ENCODE peak calls at places on chromosomes 11 and 22, in six cellular contexts. W is fibroblast of mammary gland, C is BE2C, A is body of pancreas, U is fibroblast of pulmonary artery, R is bronchial epithelial cell. X is an unnamed sample.

GRCh38 chr11:46122955-46123354 is 1.7 kb upstream of the PHF21A start:
- DNase-seq in C (no peak), U (peak; percentile 46), R (peak; percentile 31), W (peak; percentile 55), A (no peak), X (peak; percentile 13)

GRCh38 chr11:36018967-36019596 is 75.2 kb downstream of the LDLRAD3 start:
- DNase-seq in U (no peak), W (no peak), A (no peak), R (no peak), C (peak; percentile 67), X (no peak)

GRCh38 chr22:23534201-23534850 is 45.8 kb downstream of the IGLL1 start:
- DNase-seq in A (no peak), R (no peak), W (no peak), C (no peak), U (peak; percentile 19), X (no peak)

GRCh38 chr22:50157976-50158375 is 12.6 kb upstream of the PANX2 start:
- DNase-seq in W (no peak), U (no peak), C (no peak), A (no peak), R (peak; percentile 71), X (peak; percentile 70)

GRCh38 chr11:47979378-47980092 is 824 bp upstream of the PTPRJ start:
- DNase-seq in U (no peak), C (no peak), A (peak; percentile 25), R (no peak), W (no peak), X (no peak)

GRCh38 chr11:73652856-73653559 is 6.6 kb downstream of the PLEKHB1 start:
- DNase-seq in U (no peak), R (no peak), W (no peak), A (no peak), C (no peak), X (no peak)

GRCh38 chr11:15968461-15969130 is 387.8 kb downstream of the SOX6 start:
- DNase-seq in R (peak; percentile 32), W (no peak), C (no peak), A (no peak), U (peak; percentile 21), X (peak; percentile 9)

GRCh38 chr11:108984548-108984947 is 319.7 kb downstream of the DDX10 start:
- DNase-seq in C (no peak), W (no peak), R (no peak), U (no peak), A (no peak), X (no peak)

GRCh38 chr11:78295991-78296930 is 107.5 kb downstream of the USP35 start:
- DNase-seq in R (no peak), W (no peak), A (no peak), C (no peak), U (no peak), X (no peak)

GRCh38 chr22:43642319-43642718 is 169.8 kb downstream of the EFCAB6 start:
- DNase-seq in U (no peak), W (no peak), R (no peak), A (no peak), C (no peak), X (no peak)

GRCh38 chr22:35102663-35103062 is 36.7 kb downstream of the ISX start:
- DNase-seq in A (no peak), U (peak; percentile 2), R (peak; percentile 14), W (no peak), C (no peak), X (peak; percentile 13)

GRCh38 chr11:74696932-74697687 is 34.1 kb downstream of the CHRDL2 start:
- DNase-seq in A (peak; percentile 81), U (peak; percentile 98), R (peak; percentile 77), W (peak; percentile 93), C (no peak), X (peak; percentile 96)

GRCh38 chr11:17605736-17606135 is 58.7 kb downstream of the OTOG start:
- DNase-seq in U (no peak), W (no peak), A (no peak), R (no peak), C (no peak), X (no peak)

GRCh38 chr11:46564459-46564858 is 29.4 kb downstream of the AMBRA1 start:
- DNase-seq in R (peak; percentile 89), U (no peak), C (no peak), A (no peak), W (peak; percentile 62), X (peak; percentile 54)

GRCh38 chr11:48107188-48107704 is 109.4 kb upstream of the OR4B1 start:
- DNase-seq in A (no peak), W (peak; percentile 51), U (no peak), R (peak; percentile 45), C (no peak), X (no peak)

GRCh38 chr11:60184824-60185511 is 2.1 kb upstream of the MS4A6A start:
- DNase-seq in C (no peak), R (no peak), A (no peak), U (no peak), W (no peak), X (no peak)

GRCh38 chr11:68908273-68908672 is 4.6 kb downstream of the IGHMBP2 start:
- DNase-seq in U (no peak), R (no peak), A (no peak), W (no peak), C (no peak), X (no peak)

GRCh38 chr11:72278911-72279310 is 34.9 kb upstream of the PHOX2A start:
- DNase-seq in U (peak; percentile 24), C (no peak), W (peak; percentile 62), A (no peak), R (peak; percentile 34), X (no peak)

GRCh38 chr11:65225284-65226102 is 36.3 kb upstream of the POLA2 start:
- DNase-seq in A (peak; percentile 78), C (peak; percentile 40), U (peak; percentile 66), R (peak; percentile 69), W (peak; percentile 55), X (peak; percentile 72)

GRCh38 chr22:50726643-50727340 is 11.2 kb upstream of the ACR start:
- DNase-seq in R (no peak), U (no peak), A (no peak), W (no peak), C (no peak), X (no peak)

GRCh38 chr11:24531528-24531927 is 34.7 kb downstream of the LUZP2 start:
- DNase-seq in R (no peak), U (peak; percentile 18), W (no peak), C (no peak), A (no peak), X (no peak)

GRCh38 chr22:30425616-30426394 is at the start of gene MTFP1:
- DNase-seq in R (peak; percentile 53), U (peak; percentile 67), C (peak; percentile 83), W (peak; percentile 53), A (peak; percentile 63), X (peak; percentile 69)

GRCh38 chr11:66220566-66220935 is 47.9 kb upstream of the RAB1B start:
- DNase-seq in U (no peak), W (no peak), R (no peak), A (peak; percentile 7), C (no peak), X (no peak)

GRCh38 chr22:49658902-49659280 is 168.8 kb downstream of the BRD1 start:
- DNase-seq in W (no peak), U (no peak), R (no peak), A (peak; percentile 1), C (no peak), X (no peak)

DNA sequence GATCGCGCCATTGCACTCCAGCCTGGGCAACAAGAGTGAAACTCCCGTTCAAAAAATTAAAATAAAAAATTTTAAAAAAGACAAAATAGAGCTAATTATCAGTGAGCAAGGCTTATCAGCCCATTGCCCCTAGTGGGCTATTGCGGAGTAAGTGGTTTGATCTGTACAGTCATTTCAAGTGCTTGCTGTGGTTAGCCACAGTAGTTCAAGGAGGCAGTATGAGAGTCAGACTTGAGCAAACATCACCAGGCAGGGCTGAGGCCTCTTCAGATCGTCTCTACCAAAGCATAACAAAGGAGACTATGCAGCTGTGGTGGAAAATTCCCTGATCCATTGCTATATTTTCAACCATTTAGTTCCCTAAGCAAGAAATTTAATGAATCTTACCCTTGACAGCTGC is 4.3 kb upstream of the SBF2 start:
- DNase-seq in A (no peak), R (peak; percentile 73), C (no peak), W (peak; percentile 90), U (peak; percentile 57), X (no peak)
- TF ChIP-seq CTCF in A (no peak), R (peak; percentile 18), C (no peak), W (peak; percentile 51), U (peak; percentile 6), X (no peak)

DNA sequence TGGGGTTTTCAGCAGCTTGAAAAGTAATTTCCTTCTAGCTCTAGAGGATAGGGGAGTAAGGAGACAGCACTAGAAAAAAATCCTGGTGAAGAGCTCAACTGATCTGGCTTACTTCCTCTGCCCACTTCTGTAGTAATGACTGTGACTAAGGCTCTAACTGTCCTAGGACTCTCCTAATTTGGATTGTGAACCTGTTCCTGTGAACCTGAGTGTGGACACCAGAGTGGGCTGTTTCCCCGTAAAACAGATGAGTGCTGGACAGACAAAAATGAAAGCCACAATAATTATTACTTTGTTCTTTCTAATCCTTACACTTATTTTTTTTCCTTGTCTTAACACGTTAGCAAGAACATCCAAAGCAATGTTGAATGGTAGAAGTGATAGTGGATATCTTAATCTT is 154.1 kb downstream of the AASDHPPT start:
- DNase-seq in C (no peak), U (peak; percentile 52), R (no peak), A (peak; percentile 29), W (peak; percentile 43), X (peak; percentile 27)
- TF ChIP-seq CTCF in C (peak; percentile 2), U (peak; percentile 45), R (no peak), A (peak; percentile 19), W (peak; percentile 37), X (peak; percentile 16)

DNA sequence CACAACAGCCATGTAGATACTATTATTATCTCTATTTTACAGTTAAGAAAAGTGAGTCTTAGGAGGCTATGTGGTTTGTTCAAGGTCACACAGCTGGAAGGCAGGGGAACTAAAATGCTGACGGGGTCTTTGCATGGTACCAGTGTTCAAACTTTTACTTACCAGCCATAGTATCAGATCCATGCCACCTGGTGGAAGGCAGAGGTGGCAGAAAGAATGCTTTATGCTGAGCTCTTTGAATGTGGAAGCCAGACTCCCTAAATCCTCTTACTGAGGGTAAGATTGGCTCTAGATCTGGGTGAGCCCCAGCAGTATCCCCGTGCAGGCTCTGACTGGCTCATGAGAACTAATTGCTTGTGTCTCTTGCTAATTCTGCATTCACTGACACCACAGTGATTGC is 54.3 kb upstream of the NAV2 start:
- DNase-seq in R (no peak), U (no peak), C (no peak), A (no peak), W (no peak), X (peak; percentile 24)
- TF ChIP-seq CTCF in R (no peak), U (peak; percentile 25), C (no peak), A (no peak), W (peak; percentile 19), X (no peak)

DNA sequence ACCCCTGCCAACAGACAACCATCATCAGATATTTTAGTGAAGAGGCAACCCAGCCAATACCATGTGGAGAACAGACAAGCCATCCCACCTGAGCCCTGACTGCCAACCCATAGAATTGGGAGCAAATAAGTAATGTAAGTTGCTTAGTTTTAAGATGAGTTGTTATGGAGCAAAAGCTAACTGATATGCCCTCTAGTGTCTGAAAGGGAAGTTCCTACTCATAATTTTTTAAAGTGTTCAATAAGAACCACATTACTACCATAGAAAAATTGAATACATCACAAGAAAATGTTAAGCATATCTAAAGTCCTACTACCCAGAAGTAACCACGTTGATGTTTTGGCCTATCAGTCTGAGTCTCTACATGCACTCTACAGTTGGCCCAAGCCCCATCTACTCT is 50.8 kb upstream of the SLC36A4 start:
- DNase-seq in A (no peak), R (peak; percentile 27), W (peak; percentile 18), U (peak; percentile 18), C (no peak), X (no peak)
- TF ChIP-seq CTCF in A (no peak), R (peak; percentile 26), W (peak; percentile 39), U (peak; percentile 35), C (peak; percentile 44), X (peak; percentile 17)